ENCODE peak calls at places on chromosomes 13 and 19, in five cellular contexts. F is chondrocyte; O is effector CD4-positive, alpha-beta T cell; S is mucosa of descending colon; D is stimulated activated CD4-positive, alpha-beta T cell treated with anti-CD3 and anti-CD28 coated beads, Interleukin-1b, Interleukin-23, amount 100 ng/mL, for 24 hours. R is an unnamed sample.

GRCh38 chr19:55705972-55706371 is 30.9 kb downstream of the EPN1 start:
- DNase-seq in D (no peak), O (no peak), S (no peak), F (no peak), R (no peak)

GRCh38 chr13:110278859-110279258 is 28.1 kb downstream of the COL4A1 start:
- DNase-seq in D (no peak), S (no peak), O (no peak), F (no peak), R (no peak)

GRCh38 chr13:50235604-50236003 is 220.4 kb downstream of the KCNRG start:
- DNase-seq in D (no peak), F (no peak), S (no peak), O (no peak), R (no peak)

GRCh38 chr19:28023064-28023463 is 1189.9 kb downstream of the UQCRFS1 start:
- DNase-seq in O (no peak), F (no peak), S (no peak), D (no peak), R (no peak)

GRCh38 chr13:79392882-79393563 is 13.0 kb downstream of the RBM26 start:
- DNase-seq in O (no peak), S (no peak), D (no peak), F (no peak), R (no peak)

GRCh38 chr19:16001481-16002312 is 52.9 kb downstream of the OR10H4 start:
- DNase-seq in D (no peak), S (no peak), F (no peak), O (no peak), R (no peak)

GRCh38 chr13:76307157-76307556 is 579.0 kb downstream of the KCTD12 start:
- DNase-seq in D (no peak), S (no peak), F (no peak), O (no peak), R (peak; percentile 21)

GRCh38 chr19:53374288-53374687 is 8.8 kb downstream of the ZNF525 start:
- DNase-seq in D (no peak), S (no peak), O (no peak), F (no peak), R (no peak)

GRCh38 chr13:99970761-99971575 is 599 bp downstream of the ZIC5 start:
- DNase-seq in D (no peak), F (no peak), O (no peak), S (no peak), R (no peak)

GRCh38 chr19:11247391-11247790 is 8.0 kb downstream of the ANGPTL8 start:
- DNase-seq in S (no peak), D (no peak), O (no peak), F (no peak), R (peak; percentile 52)

GRCh38 chr13:53206455-53206854 is 177.8 kb downstream of the OLFM4 start:
- DNase-seq in S (no peak), F (no peak), O (no peak), D (no peak), R (no peak)

GRCh38 chr19:2970201-2970838 is 7.0 kb upstream of the TLE6 start:
- DNase-seq in O (no peak), D (no peak), F (no peak), S (no peak), R (no peak)

GRCh38 chr19:44182145-44182544 is 17.2 kb downstream of the ZNF226 start:
- DNase-seq in F (no peak), S (no peak), D (no peak), O (no peak), R (peak; percentile 24)

GRCh38 chr19:50548191-50549058 is 19.8 kb downstream of the LRRC4B start:
- DNase-seq in F (no peak), D (no peak), S (no peak), O (no peak), R (no peak)

GRCh38 chr13:25860862-25861261 is 191.0 kb downstream of the SHISA2 start:
- DNase-seq in F (no peak), O (no peak), D (no peak), S (no peak), R (no peak)

GRCh38 chr13:60338754-60339153 is 58.3 kb upstream of the TDRD3 start:
- DNase-seq in S (no peak), D (no peak), O (no peak), F (no peak), R (no peak)

GRCh38 chr13:39035204-39035603 is 2.7 kb downstream of the PROSER1 start:
- DNase-seq in D (no peak), O (no peak), F (no peak), S (no peak), R (no peak)

GRCh38 chr13:46126552-46127171 is 21.8 kb upstream of the CPB2 start:
- DNase-seq in S (peak; percentile 59), F (no peak), O (peak; percentile 55), D (no peak), R (no peak)

GRCh38 chr19:6536138-6536671 is 5.4 kb downstream of the TNFSF9 start:
- DNase-seq in O (peak; percentile 45), F (no peak), D (no peak), S (peak; percentile 65), R (no peak)

GRCh38 chr19:11018179-11018578 is 57.3 kb downstream of the SMARCA4 start:
- DNase-seq in O (no peak), F (no peak), S (peak; percentile 56), D (no peak), R (no peak)

GRCh38 chr13:51488212-51488611 is 35.4 kb upstream of the INTS6 start:
- DNase-seq in D (no peak), S (no peak), O (no peak), F (no peak), R (no peak)

GRCh38 chr13:106899444-106899843 is 331.5 kb upstream of the ARGLU1 start:
- DNase-seq in F (no peak), O (no peak), D (no peak), S (no peak), R (no peak)

GRCh38 chr19:46515290-46515609 is 19.6 kb upstream of the PNMA8B start:
- DNase-seq in F (no peak), D (no peak), O (no peak), S (no peak), R (no peak)

GRCh38 chr19:12796146-12797071 is 5.1 kb downstream of the JUNB start:
- DNase-seq in D (no peak), F (no peak), O (peak; percentile 66), S (peak; percentile 79), R (peak; percentile 83)

GRCh38 chr19:29311391-29311790 is 98.4 kb upstream of the UQCRFS1 start:
- DNase-seq in F (no peak), S (no peak), O (no peak), D (no peak), R (no peak)

GRCh38 chr19:46602392-46603194 is 1.5 kb downstream of the CALM3 start:
- DNase-seq in S (peak; percentile 59), F (peak; percentile 72), D (no peak), O (no peak), R (no peak)

GRCh38 chr19:932647-933552 is 7.1 kb downstream of the ARID3A start:
- DNase-seq in D (no peak), S (peak; percentile 72), O (no peak), F (no peak), R (peak; percentile 88)

GRCh38 chr19:46614114-46614701 is 10.7 kb downstream of the PTGIR start:
- DNase-seq in O (peak; percentile 78), D (peak; percentile 73), F (peak; percentile 86), S (peak; percentile 89), R (no peak)

GRCh38 chr13:44734204-44734707 is 158.1 kb upstream of the TSC22D1 start:
- DNase-seq in D (no peak), F (no peak), O (no peak), S (no peak), R (peak; percentile 52)

GRCh38 chr13:108705031-108705430 is 75.6 kb downstream of the MYO16 start:
- DNase-seq in F (no peak), S (no peak), O (no peak), D (no peak), R (no peak)

GRCh38 chr13:51249254-51249653 is 27.1 kb downstream of the FAM124A start:
- DNase-seq in F (no peak), O (no peak), D (no peak), S (no peak), R (no peak)